ENCODE peak calls at places on chromosome 7, in seven cellular contexts. Y, N, P, V, U, J and C are unnamed samples.

GRCh38 chr7:155338632-155339320 is 41.1 kb downstream of the INSIG1 start:
- DNase-seq in U (no peak), N (peak; percentile 48), Y (no peak), V (no peak), J (peak; percentile 52), P (no peak), C (peak; percentile 39)

GRCh38 chr7:157693071-157693520 is 356.3 kb downstream of the DNAJB6 start:
- DNase-seq in P (no peak), V (no peak), J (no peak), U (no peak), N (no peak), Y (peak; percentile 74), C (no peak)

GRCh38 chr7:75957021-75957736 is 37.2 kb downstream of the TMEM120A start:
- DNase-seq in P (no peak), V (no peak), Y (no peak), J (no peak), U (no peak), N (no peak), C (no peak)

GRCh38 chr7:22250390-22250789 is 106.6 kb downstream of the RAPGEF5 start:
- DNase-seq in U (no peak), P (no peak), Y (no peak), J (no peak), N (no peak), V (no peak), C (no peak)

GRCh38 chr7:5216931-5217330 is 26.9 kb downstream of the WIPI2 start:
- DNase-seq in V (no peak), P (no peak), Y (no peak), N (no peak), J (no peak), U (no peak), C (no peak)

GRCh38 chr7:22582860-22583640 is 83.1 kb upstream of the STEAP1B start:
- DNase-seq in J (no peak), Y (no peak), P (no peak), U (no peak), N (no peak), V (no peak), C (no peak)

GRCh38 chr7:99997545-99998137 is 17.8 kb upstream of the ZKSCAN1 start:
- DNase-seq in P (peak; percentile 56), Y (peak; percentile 86), J (peak; percentile 81), N (peak; percentile 80), U (peak; percentile 45), V (no peak), C (peak; percentile 78)

GRCh38 chr7:117127585-117128168 is 174.4 kb downstream of the ST7 start:
- DNase-seq in N (peak; percentile 21), J (peak; percentile 48), Y (peak; percentile 86), V (peak; percentile 39), P (peak; percentile 23), U (peak; percentile 18), C (peak; percentile 73)

GRCh38 chr7:47327306-47327697 is 254.6 kb downstream of the TNS3 start:
- DNase-seq in N (no peak), P (no peak), V (no peak), Y (no peak), U (no peak), J (no peak), C (no peak)

GRCh38 chr7:84088669-84089278 is 105.8 kb downstream of the SEMA3A start:
- DNase-seq in U (no peak), N (no peak), P (no peak), V (no peak), J (no peak), Y (peak; percentile 76), C (no peak)

GRCh38 chr7:105680505-105681187 is 99.4 kb upstream of the EFCAB10 start:
- DNase-seq in Y (peak; percentile 23), P (no peak), J (no peak), V (no peak), U (peak; percentile 68), N (no peak), C (no peak)

GRCh38 chr7:72048420-72048819 is 363.7 kb downstream of the CALN1 start:
- DNase-seq in P (no peak), Y (no peak), N (no peak), U (no peak), J (no peak), V (no peak), C (no peak)

GRCh38 chr7:779480-779879 is 52.4 kb upstream of the PRKAR1B start:
- DNase-seq in Y (no peak), N (no peak), U (no peak), V (no peak), J (no peak), P (no peak), C (no peak)

GRCh38 chr7:876972-877311 is 588 bp downstream of the GET4 start:
- DNase-seq in P (no peak), V (no peak), Y (peak; percentile 80), N (no peak), J (no peak), U (no peak), C (no peak)

GRCh38 chr7:95245828-95246227 is 78.5 kb downstream of the PON1 start:
- DNase-seq in N (no peak), Y (no peak), V (no peak), P (no peak), U (no peak), J (no peak), C (no peak)

GRCh38 chr7:96407427-96407826 is 85.5 kb upstream of the SLC25A13 start:
- DNase-seq in P (no peak), N (no peak), U (no peak), Y (no peak), V (no peak), J (no peak), C (no peak)

GRCh38 chr7:120070201-120070600 is 202.8 kb upstream of the KCND2 start:
- DNase-seq in N (no peak), J (no peak), Y (no peak), U (no peak), V (no peak), P (no peak), C (no peak)

GRCh38 chr7:93228302-93228701 is 2.0 kb upstream of the HEPACAM2 start:
- DNase-seq in P (no peak), N (peak; percentile 64), J (no peak), V (peak; percentile 59), U (no peak), Y (peak; percentile 90), C (peak; percentile 16)

GRCh38 chr7:130966246-130967009 is 232.4 kb upstream of the KLF14 start:
- DNase-seq in P (no peak), Y (no peak), N (no peak), V (no peak), J (no peak), U (no peak), C (no peak)

GRCh38 chr7:139618482-139619366 is 95.2 kb downstream of the CLEC2L start:
- DNase-seq in V (no peak), P (peak; percentile 41), Y (peak; percentile 49), J (peak; percentile 69), U (no peak), N (no peak), C (peak; percentile 72)